ENCODE peak calls at places on chromosomes 7 and 10, in six cellular contexts. F is HCT116, Q is GM12878, W is H1, P is HepG2, H is K562. U is an unnamed sample.

GRCh38 chr10:78365711-78366110 is 332.0 kb downstream of the RPS24 start:
- DNase-seq in F (no peak), Q (no peak), W (no peak), P (no peak), H (no peak), U (no peak)

GRCh38 chr7:90709501-90710465 is 113.7 kb downstream of the CDK14 start:
- DNase-seq in F (no peak), Q (no peak), W (no peak), P (no peak), H (no peak), U (no peak)

GRCh38 chr10:126063353-126063791 is 167.0 kb downstream of the FANK1 start:
- DNase-seq in F (peak), Q (no peak), W (no peak), P (no peak), H (no peak), U (no peak)

GRCh38 chr7:75039166-75039565 is 34.4 kb downstream of the RCC1L start:
- DNase-seq in F (no peak), Q (no peak), W (no peak), P (no peak), H (no peak), U (no peak)

GRCh38 chr7:2405601-2406345 is 2.4 kb downstream of the CHST12 start:
- DNase-seq in F (no peak), Q (peak), W (no peak), P (no peak), H (peak), U (no peak)

GRCh38 chr7:2120841-2121830 is 111.6 kb downstream of the MAD1L1 start:
- DNase-seq in F (no peak), Q (no peak), W (no peak), P (no peak), H (no peak), U (no peak)

GRCh38 chr7:131238260-131238940 is 89.3 kb upstream of the MKLN1 start:
- DNase-seq in F (no peak), Q (no peak), W (no peak), P (peak), H (peak), U (no peak)

GRCh38 chr10:132407243-132407746 is 10.3 kb downstream of the PWWP2B start:
- DNase-seq in F (no peak), Q (no peak), W (no peak), P (peak), H (no peak), U (no peak)

GRCh38 chr7:28298870-28299484 is 113.3 kb upstream of the CREB5 start:
- DNase-seq in F (peak), Q (no peak), W (peak), P (peak), H (peak), U (peak)

GRCh38 chr7:69772699-69773436 is 174.6 kb downstream of the AUTS2 start:
- DNase-seq in F (no peak), Q (no peak), W (no peak), P (no peak), H (no peak), U (no peak)

GRCh38 chr10:124228451-124228850 is 135.1 kb upstream of the CHST15 start:
- DNase-seq in F (no peak), Q (no peak), W (no peak), P (no peak), H (no peak), U (no peak)

GRCh38 chr7:27062946-27063345 is 32.9 kb downstream of the HOXA1 start:
- DNase-seq in F (no peak), Q (no peak), W (no peak), P (no peak), H (no peak), U (no peak)

GRCh38 chr7:12540850-12541249 is 29.7 kb upstream of the SCIN start:
- DNase-seq in F (no peak), Q (no peak), W (no peak), P (no peak), H (no peak), U (no peak)

GRCh38 chr10:102422586-102423129 is 2.0 kb downstream of the FBXL15 start:
- DNase-seq in F (peak), Q (no peak), W (peak), P (peak), H (peak), U (no peak)

GRCh38 chr10:74500026-74500704 is 326.2 kb upstream of the KAT6B start:
- DNase-seq in F (no peak), Q (no peak), W (no peak), P (no peak), H (no peak), U (no peak)

GRCh38 chr10:79266092-79266491 is 81.2 kb upstream of the PPIF start:
- DNase-seq in F (no peak), Q (no peak), W (no peak), P (no peak), H (no peak), U (no peak)

GRCh38 chr10:6279540-6280267 is 77.0 kb downstream of the PFKFB3 start:
- DNase-seq in F (peak), Q (no peak), W (no peak), P (peak), H (peak), U (peak)

GRCh38 chr7:102009628-102010027 is 192.2 kb downstream of the CUX1 start:
- DNase-seq in F (no peak), Q (no peak), W (no peak), P (no peak), H (no peak), U (no peak)

DNA sequence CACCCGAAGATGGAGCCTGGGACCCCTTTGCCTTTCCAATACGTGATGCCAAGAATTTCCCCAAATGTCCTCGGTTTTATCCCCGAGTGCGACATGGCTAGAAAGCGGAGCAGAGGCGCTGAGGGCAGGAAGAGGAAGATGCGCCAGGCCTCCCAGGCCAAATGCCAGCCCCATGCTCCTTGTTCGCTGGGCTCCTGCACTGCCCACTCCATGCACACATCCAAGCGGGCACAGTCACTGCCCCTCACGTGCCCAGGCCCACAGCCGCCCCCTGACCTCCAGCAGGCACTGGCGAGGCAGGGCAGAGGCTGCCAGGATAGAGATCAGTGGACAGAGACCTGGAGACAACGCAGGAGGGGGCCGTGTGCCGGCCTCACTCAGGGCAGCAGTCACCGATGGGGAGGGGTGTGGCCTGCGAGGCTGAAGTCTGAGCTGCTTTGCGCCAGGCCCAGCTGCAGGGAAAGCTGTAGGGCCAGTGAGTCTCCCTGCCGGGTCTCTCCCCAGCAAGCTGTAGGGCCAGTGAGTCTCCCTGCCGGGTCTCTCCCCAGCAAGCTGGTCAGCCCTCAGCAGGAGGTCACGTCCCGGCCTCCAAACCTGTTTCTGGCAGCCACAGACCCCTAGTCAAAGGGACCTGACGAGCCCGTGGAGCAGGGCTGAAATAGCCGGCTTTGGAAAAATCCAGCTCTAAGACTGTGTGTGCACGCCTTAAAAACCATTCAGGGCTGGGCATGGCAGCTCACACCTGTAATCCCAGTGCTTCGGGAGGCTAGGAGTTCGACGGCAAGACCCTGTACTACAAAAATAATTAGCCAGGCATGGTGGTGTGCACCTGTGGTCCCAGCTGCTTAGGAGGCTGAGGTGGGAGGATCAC is 100.6 kb upstream of the DIP2C start:
- DNase-seq in F (no peak), Q (no peak), W (peak), P (no peak), H (no peak), U (no peak)
- H3K9ac ChIP-seq in F (no peak), Q (no peak), W (no peak), P (no peak), H (no peak), U (no peak)

GRCh38 chr7:149028346-149029109 is at the start of gene PDIA4:
- DNase-seq in F (peak), Q (peak), W (peak), P (peak), H (peak), U (peak)

GRCh38 chr7:149023662-149024061 is 4.6 kb downstream of the PDIA4 start:
- DNase-seq in F (no peak), Q (no peak), W (no peak), P (no peak), H (no peak), U (peak)

GRCh38 chr7:149027055-149027454 is 1.2 kb downstream of the PDIA4 start:
- DNase-seq in F (no peak), Q (no peak), W (no peak), P (no peak), H (no peak), U (no peak)

GRCh38 chr7:149031353-149031910 is 3.1 kb upstream of the PDIA4 start:
- DNase-seq in F (no peak), Q (no peak), W (no peak), P (no peak), H (no peak), U (no peak)

DNA sequence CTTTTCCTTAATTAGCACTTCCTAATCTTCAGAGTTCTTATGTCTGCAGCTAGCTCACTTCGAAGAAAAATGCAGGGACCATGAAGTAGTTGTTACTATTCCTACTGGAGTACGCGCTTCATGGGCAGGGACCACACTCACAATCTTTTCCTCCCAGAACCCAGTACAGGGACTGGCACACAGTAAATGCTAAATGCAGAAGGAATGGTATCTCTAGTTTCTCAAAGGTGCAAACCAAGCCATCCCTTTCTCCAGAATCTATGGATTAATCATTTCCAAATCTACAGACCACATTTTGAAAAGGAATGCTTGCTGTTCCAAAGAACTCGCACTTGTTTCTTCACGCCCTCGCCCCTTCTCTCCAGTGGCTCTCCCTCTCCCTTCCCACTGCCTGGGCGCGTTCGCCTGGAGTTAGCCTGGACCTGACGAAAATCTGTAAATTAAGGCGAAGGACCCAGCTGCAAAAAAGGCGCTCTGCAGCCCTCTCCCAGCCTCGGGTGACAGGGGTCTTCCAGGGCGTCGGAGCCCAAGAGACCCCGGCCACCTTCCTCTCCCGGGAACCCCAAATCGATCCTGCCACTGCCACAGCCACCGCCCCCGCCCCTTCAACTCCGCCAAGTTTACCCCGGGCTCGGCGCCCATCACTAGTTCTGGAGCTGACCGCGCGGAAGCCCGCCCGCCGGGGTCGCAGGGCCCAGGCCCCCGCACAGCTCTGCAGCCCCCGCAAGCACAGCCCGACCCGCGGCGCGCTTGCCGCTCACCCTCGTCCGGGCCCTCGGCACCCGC is 552 bp downstream of the PDIA4 start:
- DNase-seq in F (no peak), Q (no peak), W (no peak), P (no peak), H (peak), U (no peak)
- TF ChIP-seq ZNF274 in F (no peak), Q (no peak), W (no peak), P (no peak), H (peak), U (no peak)

DNA sequence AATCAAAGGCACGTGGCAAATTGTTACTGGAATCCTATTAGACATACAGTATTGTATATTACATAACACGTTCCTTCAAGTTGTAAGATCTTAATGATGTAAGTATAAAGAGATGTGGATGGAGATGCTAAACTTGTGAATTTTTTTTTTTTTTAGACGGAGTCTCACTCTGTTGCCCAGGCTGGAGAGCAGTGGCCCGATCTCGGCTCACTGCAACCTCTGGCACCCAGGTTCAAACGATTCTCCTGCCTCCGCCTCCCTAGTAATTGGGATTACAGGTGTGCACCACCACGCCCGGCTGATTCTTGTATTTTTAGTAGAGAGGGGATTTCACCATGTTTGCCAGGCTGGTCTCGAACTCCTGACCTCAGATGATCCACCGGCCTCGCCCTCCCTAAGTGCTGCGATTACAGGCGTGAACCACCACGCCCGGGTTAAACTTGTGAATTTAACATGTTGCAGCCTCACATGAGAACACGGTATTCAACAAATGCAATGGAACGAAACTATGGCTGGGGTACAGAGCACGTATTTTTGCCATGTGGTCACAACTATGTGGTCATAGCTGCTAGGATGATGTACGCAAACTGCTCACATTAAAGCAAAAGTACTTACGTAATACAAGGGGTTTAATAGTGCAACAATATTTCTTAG is 818 bp upstream of the SUPV3L1 start:
- DNase-seq in F (no peak), Q (no peak), W (peak), P (no peak), H (peak), U (no peak)
- H3K9ac ChIP-seq in F (peak), Q (peak), W (peak), P (peak), H (peak), U (peak)

GRCh38 chr10:75663947-75664664 is 232.7 kb downstream of the LRMDA start:
- DNase-seq in F (no peak), Q (no peak), W (no peak), P (no peak), H (no peak), U (no peak)

GRCh38 chr10:75664968-75665367 is 233.5 kb downstream of the LRMDA start:
- DNase-seq in F (no peak), Q (no peak), W (no peak), P (no peak), H (no peak), U (no peak)

GRCh38 chr10:75660833-75661232 is 229.4 kb downstream of the LRMDA start:
- DNase-seq in F (no peak), Q (no peak), W (no peak), P (no peak), H (no peak), U (no peak)

GRCh38 chr10:75658915-75659314 is 227.5 kb downstream of the LRMDA start:
- DNase-seq in F (no peak), Q (no peak), W (no peak), P (no peak), H (no peak), U (no peak)

DNA sequence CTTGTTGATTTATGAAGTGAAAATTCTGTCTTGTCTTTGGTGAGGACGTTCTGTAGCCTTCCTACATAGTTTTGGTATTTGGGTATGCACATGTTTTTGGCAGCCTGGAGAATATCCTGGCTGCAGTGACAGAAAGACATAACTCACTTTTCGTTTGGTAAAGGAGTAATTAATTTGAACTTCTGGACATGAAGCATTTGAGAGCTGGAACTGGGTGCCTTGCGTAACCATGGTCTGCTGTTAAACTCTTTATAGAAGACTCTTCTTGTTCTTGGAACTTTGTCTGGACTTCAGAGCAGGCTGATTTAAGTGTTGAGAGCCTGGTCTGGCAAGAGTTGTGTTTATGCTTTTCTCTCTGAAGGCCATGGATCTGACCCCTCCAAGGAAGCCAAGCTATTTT is 231.3 kb downstream of the LRMDA start:
- DNase-seq in F (no peak), Q (no peak), W (no peak), P (no peak), H (no peak), U (no peak)
- TF ChIP-seq ZNF274 in F (no peak), Q (no peak), W (no peak), P (no peak), H (no peak), U (no peak)

DNA sequence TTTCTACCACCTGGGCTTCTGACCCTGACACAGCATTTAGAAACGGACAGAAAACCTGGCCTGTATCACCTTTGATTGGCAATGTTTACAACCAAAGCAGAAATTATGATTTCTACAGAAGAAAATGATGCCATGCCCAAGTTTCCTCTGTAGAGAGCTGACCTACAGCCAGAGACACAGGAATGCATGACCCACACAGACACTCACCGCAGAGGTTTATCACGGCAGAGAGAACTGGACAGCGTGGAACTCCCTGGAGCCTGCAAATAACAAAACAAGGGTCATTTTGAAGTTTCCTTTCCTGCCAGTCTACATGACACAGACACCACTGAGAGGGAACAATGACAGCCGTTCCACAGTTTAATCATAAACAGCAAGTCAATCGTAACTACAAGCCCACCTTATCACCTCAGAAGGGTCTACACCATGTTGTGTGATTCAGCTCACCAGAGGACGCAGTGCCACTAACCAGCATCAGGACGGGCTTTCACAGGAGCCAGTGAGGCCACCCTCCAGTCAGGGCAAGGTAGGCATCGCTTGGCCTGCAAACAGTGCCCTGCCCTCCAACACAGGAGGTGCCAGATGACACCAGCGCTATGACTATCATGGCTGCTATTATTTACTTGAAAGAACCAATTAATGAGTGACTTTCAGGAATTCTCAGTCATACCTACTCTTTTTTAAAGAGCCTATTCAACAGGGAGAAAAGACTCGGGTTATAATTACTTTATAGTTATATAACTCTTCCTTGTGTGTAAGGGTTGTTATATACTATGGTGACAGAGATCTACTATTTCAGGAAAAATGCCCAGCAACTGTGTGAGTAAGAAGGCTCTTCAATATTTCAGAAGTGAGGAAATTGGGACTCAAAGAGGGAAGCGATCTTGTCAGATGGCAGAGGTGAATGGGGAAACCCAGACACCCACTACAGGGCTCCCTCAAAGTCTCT is 139.8 kb downstream of the TNS3 start:
- DNase-seq in F (no peak), Q (no peak), W (no peak), P (no peak), H (no peak), U (no peak)
- H3K9ac ChIP-seq in F (no peak), Q (no peak), W (no peak), P (no peak), H (no peak), U (no peak)

GRCh38 chr10:46284286-46285229 is 2.2 kb upstream of the ANTXRL start:
- DNase-seq in F (peak), Q (no peak), W (peak), P (peak), H (peak), U (no peak)

GRCh38 chr10:46282460-46283216 is 4.2 kb upstream of the ANTXRL start:
- DNase-seq in F (peak), Q (no peak), W (peak), P (peak), H (peak), U (no peak)

GRCh38 chr10:46285300-46285699 is 1.5 kb upstream of the ANTXRL start:
- DNase-seq in F (no peak), Q (no peak), W (no peak), P (no peak), H (no peak), U (no peak)

GRCh38 chr10:46283945-46284285 is 2.9 kb upstream of the ANTXRL start:
- DNase-seq in F (no peak), Q (no peak), W (no peak), P (no peak), H (no peak), U (no peak)

DNA sequence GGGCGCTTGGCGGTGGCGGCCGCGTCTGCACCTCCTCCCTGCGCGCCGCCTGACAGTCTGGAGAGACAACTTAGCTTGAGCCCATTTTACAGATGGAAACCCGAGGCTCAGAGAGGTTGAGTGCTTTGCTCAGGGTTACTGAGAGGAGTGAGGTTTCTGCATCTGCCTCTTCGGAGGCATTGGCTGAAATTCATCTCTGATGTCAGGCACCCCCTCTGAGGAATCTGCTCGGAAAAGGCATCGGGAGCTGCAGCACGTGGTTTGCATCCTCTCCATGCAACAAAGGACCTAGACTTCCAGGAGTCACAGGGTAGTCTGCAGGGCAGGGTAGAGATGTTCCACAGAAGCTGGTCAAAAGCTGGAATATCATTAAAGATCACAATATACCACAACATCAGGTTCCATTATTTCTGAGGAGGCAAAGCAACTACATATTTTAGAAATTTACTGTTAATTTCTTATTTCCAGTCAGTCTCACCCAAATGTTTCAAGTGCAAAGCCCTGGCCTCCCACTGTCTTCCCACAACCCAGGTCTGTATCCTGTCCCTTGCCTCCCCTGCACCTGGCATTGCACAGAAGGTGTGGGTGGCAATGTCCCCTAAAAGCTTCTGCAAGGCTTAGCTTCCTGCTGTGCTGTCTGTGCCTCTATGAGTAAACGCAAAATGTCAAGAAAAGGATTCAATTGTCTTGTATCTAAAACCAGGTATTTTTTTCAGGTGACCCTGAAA is 3.4 kb upstream of the ANTXRL start:
- DNase-seq in F (no peak), Q (no peak), W (peak), P (no peak), H (no peak), U (no peak)
- TF ChIP-seq ZNF274 in F (no peak), Q (no peak), W (no peak), P (no peak), H (no peak), U (no peak)